ENCODE peak calls at places on chromosomes 1 and 21, in seven cellular contexts. T, K, B, A, S, G and W are unnamed samples.

GRCh38 chr1:40401427-40402201 is 28.1 kb downstream of the SMAP2 start:
- DNase-seq in T (no peak), G (no peak), K (no peak), S (no peak), B (no peak), A (no peak), W (no peak)

GRCh38 chr1:43991476-43992231 is at the start of gene CCDC24:
- DNase-seq in B (peak; percentile 81), K (peak; percentile 86), A (peak; percentile 81), S (peak; percentile 92), G (no peak), T (peak; percentile 54), W (no peak)

GRCh38 chr1:232682248-232682647 is 52.3 kb upstream of the SIPA1L2 start:
- DNase-seq in K (no peak), S (peak; percentile 37), B (no peak), A (no peak), G (no peak), T (no peak), W (no peak)

GRCh38 chr1:185860876-185861275 is 126.7 kb downstream of the HMCN1 start:
- DNase-seq in G (no peak), A (no peak), S (no peak), T (no peak), B (no peak), K (no peak), W (no peak)

GRCh38 chr1:178470411-178470960 is 26.3 kb downstream of the CLEC20A start:
- DNase-seq in G (no peak), S (no peak), A (no peak), T (no peak), K (peak; percentile 11), B (no peak), W (no peak)

GRCh38 chr1:42888013-42888633 is 41.7 kb downstream of the ZNF691 start:
- DNase-seq in K (no peak), A (no peak), T (no peak), G (no peak), B (no peak), S (no peak), W (no peak)

GRCh38 chr1:84653130-84653680 is 37.1 kb downstream of the SSX2IP start:
- DNase-seq in K (no peak), B (no peak), A (no peak), T (peak; percentile 16), G (no peak), S (peak; percentile 52), W (no peak)

GRCh38 chr1:109977657-109978378 is 6.7 kb upstream of the AHCYL1 start:
- DNase-seq in A (no peak), G (no peak), K (no peak), B (no peak), S (no peak), T (no peak), W (no peak)

GRCh38 chr21:45893166-45894106 is 88.1 kb upstream of the COL6A1 start:
- DNase-seq in G (no peak), A (no peak), K (no peak), B (no peak), T (no peak), S (peak; percentile 15), W (no peak)

GRCh38 chr1:85576642-85577420 is 3.7 kb upstream of the CCN1 start:
- DNase-seq in B (peak; percentile 72), A (peak; percentile 77), T (peak; percentile 87), K (peak; percentile 91), S (peak; percentile 92), G (peak; percentile 58), W (no peak)

GRCh38 chr1:207619833-207620572 is 24.9 kb upstream of the CR1L start:
- DNase-seq in T (peak; percentile 43), S (peak; percentile 63), B (peak; percentile 7), G (peak; percentile 42), A (peak; percentile 6), K (peak; percentile 65), W (peak; percentile 16)